ENCODE peak calls at places on chromosomes 4 and X, in four cellular contexts. T is lower leg skin, M is heart left ventricle, F is lower lobe of right lung. Y is an unnamed sample.
A peak's percentile ranks its signal among the peaks of the same experiment; 100 is the strongest.

GRCh38 chrX:24080670-24081069 is 25.9 kb downstream of the EIF2S3 start:
- DNase-seq in T (no peak), M (no peak), F (no peak), Y (no peak)

GRCh38 chr4:1531683-1532548 is 125.7 kb upstream of the NKX1-1 start:
- DNase-seq in M (peak; percentile 15), T (no peak), F (peak; percentile 27), Y (no peak)

GRCh38 chr4:1209821-1210220 is 37.4 kb upstream of the SPON2 start:
- DNase-seq in F (peak; percentile 62), M (peak; percentile 93), T (peak; percentile 93), Y (no peak)

GRCh38 chr4:106238819-106239420 is 77.1 kb downstream of the TBCK start:
- DNase-seq in M (no peak), T (no peak), F (no peak), Y (no peak)

GRCh38 chr4:40976343-40976742 is 226.6 kb downstream of the NSUN7 start:
- DNase-seq in F (no peak), T (no peak), M (no peak), Y (no peak)

GRCh38 chr4:101367201-101367600 is 19.9 kb upstream of the PPP3CA start:
- DNase-seq in F (no peak), T (no peak), M (no peak), Y (no peak)

GRCh38 chr4:32145987-32146386 is 1425.8 kb downstream of the PCDH7 start:
- DNase-seq in M (no peak), T (no peak), F (no peak), Y (no peak)

GRCh38 chr4:74948279-74948678 is 15.4 kb downstream of the PARM1 start:
- DNase-seq in F (no peak), T (no peak), M (no peak), Y (no peak)

GRCh38 chr4:128780688-128781087 is 28.8 kb upstream of the JADE1 start:
- DNase-seq in M (no peak), T (no peak), F (no peak), Y (no peak)

GRCh38 chr4:128787509-128788311 is 21.8 kb upstream of the JADE1 start:
- DNase-seq in F (no peak), T (no peak), M (no peak), Y (no peak)

GRCh38 chr4:128776794-128777216 is 32.7 kb upstream of the JADE1 start:
- DNase-seq in F (peak; percentile 87), M (peak; percentile 89), T (no peak), Y (no peak)

GRCh38 chr4:128782875-128783614 is 26.5 kb upstream of the JADE1 start:
- DNase-seq in M (no peak), T (no peak), F (no peak), Y (no peak)

DNA sequence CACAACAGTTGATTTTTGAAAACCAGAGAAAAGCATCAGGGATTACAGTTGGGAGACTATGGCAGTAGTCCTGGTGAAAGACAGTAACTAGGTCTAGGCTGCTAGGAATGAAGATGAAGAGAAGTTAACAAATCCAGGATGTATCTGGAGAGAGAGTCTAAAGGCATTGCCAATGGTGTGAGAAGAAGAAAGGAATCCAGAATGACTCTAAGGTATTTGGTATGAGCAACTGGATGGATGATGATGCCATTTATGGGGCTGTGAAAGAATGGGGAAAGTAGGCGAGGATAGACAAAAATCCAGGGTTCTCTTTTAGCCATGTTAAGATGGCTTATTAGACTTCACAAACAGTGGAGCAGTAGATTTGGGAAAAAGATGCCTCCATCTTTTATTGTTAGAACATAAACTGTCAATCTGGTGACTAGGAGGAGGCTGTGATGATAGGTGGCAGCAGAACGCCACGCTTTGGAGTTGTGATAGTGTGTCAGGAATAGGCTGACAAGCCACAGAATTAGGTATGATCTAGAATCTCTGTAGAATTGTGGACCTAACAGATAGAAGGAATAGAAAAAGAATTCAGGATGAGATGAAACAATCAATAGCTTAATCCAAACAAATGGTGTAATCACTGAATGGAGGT is 27.3 kb upstream of the JADE1 start:
- DNase-seq in T (no peak), F (no peak), M (no peak), Y (no peak)
- TF ChIP-seq CTCF in T (no peak), F (peak; percentile 35), M (peak; percentile 56), Y (no peak)

GRCh38 chr4:73070072-73070385 is 513 bp upstream of the COX18 start:
- DNase-seq in M (no peak), F (no peak), T (no peak), Y (no peak)

GRCh38 chr4:73066928-73067327 is 2.6 kb downstream of the COX18 start:
- DNase-seq in F (no peak), M (no peak), T (no peak), Y (no peak)

GRCh38 chr4:73067971-73068394 is 1.5 kb downstream of the COX18 start:
- DNase-seq in M (no peak), F (no peak), T (no peak), Y (no peak)

GRCh38 chr4:73069338-73070071 is at the start of gene COX18:
- DNase-seq in F (peak; percentile 99), M (peak; percentile 99), T (peak; percentile 99), Y (peak; percentile 93)

GRCh38 chr4:73068496-73069337 is 799 bp downstream of the COX18 start:
- DNase-seq in M (no peak), F (no peak), T (no peak), Y (no peak)
- TF ChIP-seq CTCF in M (no peak), F (no peak), T (no peak), Y (no peak)

DNA sequence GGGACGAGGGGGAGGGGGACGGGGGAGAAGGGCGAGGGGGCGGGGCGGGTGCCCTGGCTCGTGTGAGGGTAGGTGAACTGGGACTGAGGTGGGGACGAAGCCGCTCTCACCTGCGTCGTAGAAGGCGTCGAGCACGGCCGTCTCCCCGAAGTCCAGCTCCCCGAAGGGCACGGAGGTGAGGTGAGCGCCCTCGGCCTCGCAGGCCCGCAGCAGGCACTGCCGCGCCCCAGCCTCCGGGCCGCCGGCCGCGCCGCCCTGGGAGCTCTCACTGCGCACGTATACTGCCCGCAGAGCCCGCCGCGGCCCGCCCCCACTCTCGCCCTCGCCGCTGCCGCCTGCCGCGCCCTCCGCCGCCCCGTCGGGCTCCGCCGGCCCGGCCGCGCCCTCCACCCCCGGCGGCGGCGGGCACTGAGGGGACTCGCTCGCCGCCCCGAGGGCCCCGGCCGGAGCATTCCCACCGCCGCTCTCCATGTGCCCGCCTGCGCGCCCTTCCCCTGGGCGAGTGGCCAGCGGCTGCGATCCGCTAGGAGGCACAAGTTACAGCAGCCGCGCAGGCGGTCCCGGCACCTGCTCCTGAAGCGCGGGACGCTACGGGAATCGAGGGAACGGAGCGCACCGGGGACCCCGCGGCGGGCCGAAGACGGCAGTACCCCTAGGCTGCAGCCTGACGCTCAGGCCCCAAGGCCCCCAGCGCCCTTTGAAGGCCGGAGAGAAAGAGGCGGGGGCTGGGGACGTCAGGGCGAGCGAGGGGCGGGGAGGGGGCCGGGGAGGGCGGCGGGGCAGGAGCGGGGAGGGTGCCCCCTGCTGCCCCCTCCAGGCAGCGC is at the start of gene MAP3K15:
- DNase-seq in F (peak; percentile 59), M (no peak), T (peak; percentile 83), Y (peak; percentile 24)
- TF ChIP-seq CTCF in F (no peak), M (no peak), T (no peak), Y (no peak)

DNA sequence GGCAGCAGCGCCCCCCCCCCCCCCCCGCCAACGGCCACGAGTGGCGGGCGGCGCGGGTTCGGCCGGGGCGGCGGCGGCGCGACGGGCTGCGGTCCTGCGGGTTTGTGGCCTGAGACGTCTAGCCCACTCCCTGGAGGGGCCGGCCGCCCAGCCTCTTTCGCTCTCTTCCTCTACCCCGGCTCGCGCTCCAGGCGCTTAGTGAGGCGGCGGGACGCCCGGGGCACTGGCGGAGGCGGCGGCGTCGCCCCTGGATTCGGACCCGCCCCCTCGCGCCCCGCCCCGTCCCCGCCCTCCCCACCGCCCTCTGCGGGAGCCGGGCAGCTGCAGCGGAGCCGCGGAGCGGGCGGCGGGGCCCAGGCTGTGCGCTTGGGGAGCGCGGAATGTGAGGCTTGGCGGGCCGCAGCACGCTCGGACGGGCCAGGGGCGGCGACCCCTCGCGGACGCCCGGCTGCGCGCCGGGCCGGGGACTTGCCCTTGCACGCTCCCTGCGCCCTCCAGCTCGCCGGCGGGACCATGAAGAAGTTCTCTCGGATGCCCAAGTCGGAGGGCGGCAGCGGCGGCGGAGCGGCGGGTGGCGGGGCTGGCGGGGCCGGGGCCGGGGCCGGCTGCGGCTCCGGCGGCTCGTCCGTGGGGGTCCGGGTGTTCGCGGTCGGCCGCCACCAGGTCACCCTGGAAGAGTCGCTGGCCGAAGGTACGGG is at the start of gene BMP2K:
- DNase-seq in T (peak; percentile 95), F (peak; percentile 85), M (peak; percentile 85), Y (peak; percentile 83)
- TF ChIP-seq CTCF in T (no peak), F (peak; percentile 10), M (no peak), Y (peak; percentile 45)

GRCh38 chrX:141936080-141936479 is 32.4 kb downstream of the MAGEC1 start:
- DNase-seq in M (no peak), T (no peak), F (no peak), Y (no peak)
- TF ChIP-seq CTCF in M (no peak), T (no peak), F (no peak), Y (peak; percentile 21)

Y was measured in progenitor cell of endocrine pancreas.